ENCODE peak calls at places on chromosome 9, in five cellular contexts. One of them, this sample, is unnamed.

GRCh38 chr9:135777623-135778177 is 75.7 kb downstream of the KCNT1 start:
- DNase-seq in NB4: no peak
- DNase-seq in prostate gland: no peak
- DNase-seq in CD8-positive, alpha-beta memory T cell: no peak
- DNase-seq in SK-N-MC: no peak
- DNase-seq in this sample: no peak

GRCh38 chr9:81268048-81268447 is 421.3 kb downstream of the TLE1 start:
- DNase-seq in SK-N-MC: no peak
- DNase-seq in prostate gland: no peak
- DNase-seq in NB4: no peak
- DNase-seq in CD8-positive, alpha-beta memory T cell: no peak
- DNase-seq in this sample: no peak

GRCh38 chr9:113659740-113660139 is 196.2 kb downstream of the RGS3 start:
- DNase-seq in prostate gland: no peak
- DNase-seq in CD8-positive, alpha-beta memory T cell: no peak
- DNase-seq in SK-N-MC: no peak
- DNase-seq in NB4: no peak
- DNase-seq in this sample: no peak

GRCh38 chr9:86079421-86080111 is 19.8 kb downstream of the GOLM1 start:
- DNase-seq in CD8-positive, alpha-beta memory T cell: no peak
- DNase-seq in prostate gland: no peak
- DNase-seq in NB4: no peak
- DNase-seq in SK-N-MC: no peak
- DNase-seq in this sample: no peak

GRCh38 chr9:127635198-127635735 is 23.2 kb downstream of the STXBP1 start:
- DNase-seq in prostate gland: no peak
- DNase-seq in CD8-positive, alpha-beta memory T cell: no peak
- DNase-seq in NB4: no peak
- DNase-seq in SK-N-MC: peak
- DNase-seq in this sample: no peak

GRCh38 chr9:22244141-22245011 is 202.2 kb upstream of the DMRTA1 start:
- DNase-seq in SK-N-MC: peak
- DNase-seq in prostate gland: no peak
- DNase-seq in NB4: no peak
- DNase-seq in CD8-positive, alpha-beta memory T cell: no peak
- DNase-seq in this sample: peak

GRCh38 chr9:83920469-83920941 is 727 bp downstream of the KIF27 start:
- DNase-seq in SK-N-MC: no peak
- DNase-seq in CD8-positive, alpha-beta memory T cell: no peak
- DNase-seq in prostate gland: peak
- DNase-seq in NB4: no peak
- DNase-seq in this sample: no peak

GRCh38 chr9:88891015-88891414 is 100.3 kb upstream of the S1PR3 start:
- DNase-seq in NB4: no peak
- DNase-seq in CD8-positive, alpha-beta memory T cell: no peak
- DNase-seq in SK-N-MC: no peak
- DNase-seq in prostate gland: no peak
- DNase-seq in this sample: no peak

GRCh38 chr9:36867672-36868471 is 166.2 kb downstream of the PAX5 start:
- DNase-seq in prostate gland: no peak
- DNase-seq in CD8-positive, alpha-beta memory T cell: no peak
- DNase-seq in NB4: no peak
- DNase-seq in SK-N-MC: no peak
- DNase-seq in this sample: no peak

GRCh38 chr9:107856633-107857032 is 367.1 kb upstream of the KLF4 start:
- DNase-seq in prostate gland: no peak
- DNase-seq in CD8-positive, alpha-beta memory T cell: no peak
- DNase-seq in SK-N-MC: no peak
- DNase-seq in NB4: no peak
- DNase-seq in this sample: no peak

GRCh38 chr9:4985376-4986266 is 549 bp downstream of the JAK2 start:
- DNase-seq in prostate gland: peak
- DNase-seq in SK-N-MC: no peak
- DNase-seq in CD8-positive, alpha-beta memory T cell: peak
- DNase-seq in NB4: peak
- DNase-seq in this sample: peak

GRCh38 chr9:4984571-4985375 is at the start of gene JAK2:
- DNase-seq in SK-N-MC: no peak
- DNase-seq in NB4: peak
- DNase-seq in CD8-positive, alpha-beta memory T cell: peak
- DNase-seq in prostate gland: peak
- DNase-seq in this sample: peak

GRCh38 chr9:4986291-4986690 is 1.2 kb downstream of the JAK2 start:
- DNase-seq in CD8-positive, alpha-beta memory T cell: no peak
- DNase-seq in NB4: no peak
- DNase-seq in SK-N-MC: no peak
- DNase-seq in prostate gland: no peak
- DNase-seq in this sample: no peak

GRCh38 chr9:4987996-4988421 is 2.9 kb downstream of the JAK2 start:
- DNase-seq in CD8-positive, alpha-beta memory T cell: peak
- DNase-seq in prostate gland: peak
- DNase-seq in SK-N-MC: peak
- DNase-seq in NB4: peak
- DNase-seq in this sample: peak

DNA sequence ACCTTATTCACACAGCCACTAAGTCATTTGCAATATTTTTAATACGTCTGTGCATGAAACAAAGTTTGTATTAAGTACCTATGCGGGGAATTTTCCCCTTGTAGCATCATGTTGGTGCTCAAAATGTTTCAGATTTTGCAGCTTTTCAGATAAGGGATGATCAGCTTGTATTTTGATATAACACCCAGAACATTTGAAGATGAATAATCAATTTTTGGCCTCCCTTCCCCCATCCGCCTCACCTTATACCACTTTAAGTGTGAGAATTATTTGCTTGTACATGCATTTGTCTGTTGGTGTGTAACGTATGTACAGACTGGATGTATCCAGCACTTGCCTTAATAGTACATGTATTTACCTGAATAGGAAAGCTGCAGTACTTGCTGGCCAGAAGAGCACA is 1.7 kb downstream of the JAK2 start:
- DNase-seq in SK-N-MC: no peak
- DNase-seq in prostate gland: no peak
- DNase-seq in NB4: no peak
- DNase-seq in CD8-positive, alpha-beta memory T cell: no peak
- DNase-seq in this sample: no peak
- H3K4me3 ChIP-seq in SK-N-MC: peak
- H3K4me3 ChIP-seq in prostate gland: peak
- H3K4me3 ChIP-seq in NB4: peak
- H3K4me3 ChIP-seq in CD8-positive, alpha-beta memory T cell: peak
- H3K4me3 ChIP-seq in this sample: peak

GRCh38 chr9:70256123-70256551 is 2.6 kb upstream of the SMC5 start:
- DNase-seq in CD8-positive, alpha-beta memory T cell: no peak
- DNase-seq in SK-N-MC: no peak
- DNase-seq in prostate gland: no peak
- DNase-seq in NB4: no peak
- DNase-seq in this sample: no peak
- H3K4me3 ChIP-seq in CD8-positive, alpha-beta memory T cell: no peak
- H3K4me3 ChIP-seq in SK-N-MC: no peak
- H3K4me3 ChIP-seq in prostate gland: peak
- H3K4me3 ChIP-seq in NB4: no peak
- H3K4me3 ChIP-seq in this sample: no peak

GRCh38 chr9:77901038-77901437 is 130.6 kb downstream of the GNAQ start:
- DNase-seq in prostate gland: no peak
- DNase-seq in SK-N-MC: no peak
- DNase-seq in CD8-positive, alpha-beta memory T cell: no peak
- DNase-seq in NB4: no peak
- DNase-seq in this sample: no peak
- H3K4me3 ChIP-seq in prostate gland: no peak
- H3K4me3 ChIP-seq in SK-N-MC: no peak
- H3K4me3 ChIP-seq in CD8-positive, alpha-beta memory T cell: no peak
- H3K4me3 ChIP-seq in NB4: no peak
- H3K4me3 ChIP-seq in this sample: no peak

GRCh38 chr9:98285446-98285845 is 30.0 kb upstream of the TBC1D2 start:
- DNase-seq in SK-N-MC: no peak
- DNase-seq in prostate gland: no peak
- DNase-seq in CD8-positive, alpha-beta memory T cell: no peak
- DNase-seq in NB4: no peak
- DNase-seq in this sample: no peak
- H3K4me3 ChIP-seq in SK-N-MC: no peak
- H3K4me3 ChIP-seq in prostate gland: no peak
- H3K4me3 ChIP-seq in CD8-positive, alpha-beta memory T cell: no peak
- H3K4me3 ChIP-seq in NB4: no peak
- H3K4me3 ChIP-seq in this sample: no peak

GRCh38 chr9:137452761-137453642 is 6.1 kb downstream of the NSMF start:
- DNase-seq in NB4: no peak
- DNase-seq in prostate gland: no peak
- DNase-seq in CD8-positive, alpha-beta memory T cell: no peak
- DNase-seq in SK-N-MC: no peak
- DNase-seq in this sample: no peak
- H3K4me3 ChIP-seq in NB4: no peak
- H3K4me3 ChIP-seq in prostate gland: peak
- H3K4me3 ChIP-seq in CD8-positive, alpha-beta memory T cell: no peak
- H3K4me3 ChIP-seq in SK-N-MC: peak
- H3K4me3 ChIP-seq in this sample: no peak

GRCh38 chr9:95503369-95503768 is 13.4 kb downstream of the PTCH1 start:
- DNase-seq in SK-N-MC: no peak
- DNase-seq in CD8-positive, alpha-beta memory T cell: no peak
- DNase-seq in NB4: no peak
- DNase-seq in prostate gland: no peak
- DNase-seq in this sample: no peak

GRCh38 chr9:95505072-95505471 is 11.7 kb downstream of the PTCH1 start:
- DNase-seq in prostate gland: no peak
- DNase-seq in NB4: no peak
- DNase-seq in CD8-positive, alpha-beta memory T cell: no peak
- DNase-seq in SK-N-MC: no peak
- DNase-seq in this sample: no peak

GRCh38 chr9:95505676-95506437 is 10.9 kb downstream of the PTCH1 start:
- DNase-seq in CD8-positive, alpha-beta memory T cell: no peak
- DNase-seq in SK-N-MC: no peak
- DNase-seq in NB4: peak
- DNase-seq in prostate gland: peak
- DNase-seq in this sample: peak

GRCh38 chr9:95506438-95506691 is 10.4 kb downstream of the PTCH1 start:
- DNase-seq in CD8-positive, alpha-beta memory T cell: no peak
- DNase-seq in SK-N-MC: no peak
- DNase-seq in prostate gland: no peak
- DNase-seq in NB4: peak
- DNase-seq in this sample: peak

DNA sequence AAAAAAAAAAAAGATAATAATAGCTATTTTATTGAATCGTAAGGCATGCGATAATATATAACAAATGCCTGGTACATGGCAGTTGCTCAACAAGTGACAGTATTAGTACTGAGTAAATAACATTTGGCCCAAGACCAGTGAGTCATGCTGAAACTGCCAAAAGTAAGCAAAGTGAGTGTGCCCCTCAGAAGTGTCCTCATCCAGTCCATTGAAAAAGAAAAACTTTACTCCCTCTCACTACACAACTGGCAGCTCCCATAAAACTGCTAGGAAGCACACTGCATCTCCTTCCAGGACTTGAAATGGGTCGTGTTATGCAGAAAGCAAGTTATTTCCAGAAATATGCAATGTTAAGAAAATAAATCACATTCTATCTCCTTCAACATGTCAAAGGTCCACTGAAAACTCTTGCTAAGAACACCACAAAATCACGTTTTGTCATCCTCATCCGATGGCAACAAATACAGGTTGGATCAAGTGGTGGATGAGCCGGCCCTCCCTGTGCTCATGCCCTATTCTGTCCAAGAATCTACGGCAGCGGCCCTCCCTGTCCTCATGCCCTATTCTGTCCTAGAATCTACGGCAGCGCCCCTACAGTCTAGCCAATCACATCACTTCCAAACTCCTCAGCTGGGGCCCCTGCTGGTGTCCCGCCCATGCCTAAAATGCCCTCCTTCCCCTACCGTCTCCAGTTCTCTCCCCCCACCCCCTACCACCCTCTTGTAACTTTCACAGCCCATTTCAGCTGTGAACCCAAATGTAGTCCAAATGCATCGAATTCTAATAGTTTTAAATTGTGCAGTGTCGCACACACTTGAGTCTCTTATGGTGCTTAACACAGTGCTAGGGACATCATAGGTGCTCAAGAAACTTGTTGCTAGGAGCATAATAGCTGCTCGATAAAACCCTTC is 12.5 kb downstream of the PTCH1 start:
- DNase-seq in CD8-positive, alpha-beta memory T cell: no peak
- DNase-seq in NB4: peak
- DNase-seq in prostate gland: peak
- DNase-seq in SK-N-MC: no peak
- DNase-seq in this sample: no peak
- H3K4me3 ChIP-seq in CD8-positive, alpha-beta memory T cell: no peak
- H3K4me3 ChIP-seq in NB4: no peak
- H3K4me3 ChIP-seq in prostate gland: peak
- H3K4me3 ChIP-seq in SK-N-MC: peak
- H3K4me3 ChIP-seq in this sample: no peak

DNA sequence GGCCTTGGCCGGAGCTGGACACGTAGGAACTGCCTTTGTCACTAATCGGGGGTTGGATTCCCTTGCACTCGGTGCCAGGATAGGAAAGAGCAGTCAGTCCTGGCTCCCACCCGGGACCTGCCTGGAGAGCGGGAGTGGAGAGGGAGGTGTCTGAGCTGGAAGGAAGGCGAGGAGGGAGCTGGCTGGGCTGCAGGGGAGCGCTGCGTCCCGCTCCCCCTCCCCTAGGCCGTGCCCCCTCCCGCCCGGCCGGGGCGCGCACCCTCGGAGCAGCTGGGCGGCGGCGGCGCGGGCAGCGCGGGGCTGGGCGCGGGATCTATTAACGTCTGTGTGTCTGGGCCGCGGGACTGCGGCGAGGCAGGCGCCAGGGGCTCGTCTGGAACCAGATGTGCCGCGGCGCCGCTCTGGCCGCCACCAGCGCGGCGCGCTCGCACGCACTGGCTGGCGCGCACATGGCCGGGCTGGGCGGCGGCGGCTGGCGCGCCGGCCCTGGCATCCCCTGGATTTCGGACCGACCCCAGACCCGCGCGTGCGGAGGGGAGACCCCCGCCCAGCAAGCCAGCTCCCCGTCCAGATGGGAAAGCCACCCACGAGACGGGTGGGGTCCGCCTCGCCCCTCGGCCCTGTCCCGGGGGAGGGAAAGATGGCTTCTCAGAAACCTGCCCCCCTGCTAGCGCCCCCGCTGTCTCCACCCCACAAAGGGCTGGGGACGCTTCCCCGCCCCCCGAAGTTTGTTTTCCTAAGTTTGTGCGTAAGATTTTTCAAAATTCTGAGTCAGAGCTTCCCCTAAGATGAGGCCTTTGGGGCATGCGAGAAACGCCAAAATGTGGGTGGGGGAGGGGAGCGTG is 31.9 kb downstream of the PRRX2 start:
- DNase-seq in prostate gland: no peak
- DNase-seq in CD8-positive, alpha-beta memory T cell: no peak
- DNase-seq in SK-N-MC: peak
- DNase-seq in NB4: no peak
- DNase-seq in this sample: no peak
- H3K4me3 ChIP-seq in prostate gland: peak
- H3K4me3 ChIP-seq in CD8-positive, alpha-beta memory T cell: no peak
- H3K4me3 ChIP-seq in SK-N-MC: peak
- H3K4me3 ChIP-seq in NB4: no peak
- H3K4me3 ChIP-seq in this sample: no peak

This sample was measured in GM12865.